ENCODE peak calls at places on chromosomes 16 and 17, in five cellular contexts. H is lower lobe of right lung, S is colonic mucosa, B is lower leg skin, Z is OCI-LY7. J is an unnamed sample.

GRCh38 chr16:11511328-11511727 is 75.4 kb downstream of the LITAF start:
- DNase-seq in H (no peak), S (no peak), B (no peak), Z (no peak), J (no peak)

GRCh38 chr16:87731607-87732006 is 34.2 kb downstream of the KLHDC4 start:
- DNase-seq in H (no peak), S (no peak), B (no peak), Z (no peak), J (no peak)

GRCh38 chr17:78717431-78717980 is 64.6 kb downstream of the CYTH1 start:
- DNase-seq in H (no peak), S (no peak), B (no peak), Z (peak), J (no peak)

GRCh38 chr16:4316103-4316731 is 350 bp downstream of the GLIS2 start:
- DNase-seq in H (no peak), S (no peak), B (no peak), Z (no peak), J (no peak)

GRCh38 chr17:29571486-29571882 is 3.0 kb downstream of the TP53I13 start:
- DNase-seq in H (no peak), S (peak), B (peak), Z (no peak), J (no peak)

GRCh38 chr16:30368122-30368791 is 2.0 kb downstream of the TBC1D10B start:
- DNase-seq in H (no peak), S (no peak), B (no peak), Z (no peak), J (no peak)

GRCh38 chr17:7263071-7263800 is 958 bp upstream of the CLDN7 start:
- DNase-seq in H (peak), S (peak), B (no peak), Z (no peak), J (peak)

GRCh38 chr17:63587770-63588169 is 12.9 kb upstream of the TACO1 start:
- DNase-seq in H (no peak), S (no peak), B (no peak), Z (no peak), J (no peak)

GRCh38 chr16:69071036-69071435 is 34.4 kb upstream of the HAS3 start:
- DNase-seq in H (no peak), S (no peak), B (no peak), Z (no peak), J (no peak)

GRCh38 chr16:88597856-88598491 is 27.8 kb downstream of the ZC3H18 start:
- DNase-seq in H (no peak), S (no peak), B (no peak), Z (no peak), J (no peak)

GRCh38 chr17:44607836-44608690 is 48.2 kb upstream of the MEIOC start:
- DNase-seq in H (no peak), S (no peak), B (no peak), Z (no peak), J (no peak)

GRCh38 chr16:88960516-88960915 is 16.5 kb downstream of the CBFA2T3 start:
- DNase-seq in H (no peak), S (no peak), B (no peak), Z (no peak), J (no peak)

GRCh38 chr17:12734852-12735430 is 54.4 kb upstream of the ARHGAP44 start:
- DNase-seq in H (no peak), S (no peak), B (no peak), Z (no peak), J (no peak)

GRCh38 chr17:27494192-27495091 is 38.2 kb downstream of the KSR1 start:
- DNase-seq in H (peak), S (peak), B (peak), Z (no peak), J (no peak)

GRCh38 chr17:51056813-51057510 is 63.7 kb downstream of the SPAG9 start:
- DNase-seq in H (no peak), S (peak), B (no peak), Z (peak), J (peak)

GRCh38 chr17:606501-607243 is 108.0 kb downstream of the VPS53 start:
- DNase-seq in H (no peak), S (no peak), B (no peak), Z (no peak), J (no peak)

GRCh38 chr17:32660496-32660895 is 173.7 kb downstream of the CDK5R1 start:
- DNase-seq in H (no peak), S (no peak), B (no peak), Z (no peak), J (no peak)

GRCh38 chr17:9845306-9845705 is 19.6 kb downstream of the GLP2R start:
- DNase-seq in H (no peak), S (no peak), B (no peak), Z (no peak), J (no peak)

GRCh38 chr16:87062569-87063442 is 254.4 kb downstream of the C16orf95 start:
- DNase-seq in H (no peak), S (peak), B (peak), Z (peak), J (peak)

GRCh38 chr17:80762076-80762475 is 217.4 kb downstream of the RPTOR start:
- DNase-seq in H (no peak), S (no peak), B (no peak), Z (no peak), J (no peak)

GRCh38 chr16:24896439-24896838 is 50.7 kb downstream of the SLC5A11 start:
- DNase-seq in H (no peak), S (no peak), B (no peak), Z (peak), J (no peak)

GRCh38 chr16:87855852-87856715 is 13.2 kb downstream of the SLC7A5 start:
- DNase-seq in H (peak), S (peak), B (peak), Z (peak), J (peak)

GRCh38 chr17:81519284-81520020 is 6.9 kb upstream of the ACTG1 start:
- DNase-seq in H (peak), S (peak), B (no peak), Z (peak), J (peak)

GRCh38 chr17:18160128-18160856 is 23.3 kb upstream of the ALKBH5 start:
- DNase-seq in H (no peak), S (no peak), B (no peak), Z (no peak), J (no peak)

GRCh38 chr17:29613856-29614255 is 8.9 kb downstream of the CORO6 start:
- DNase-seq in H (no peak), S (no peak), B (no peak), Z (no peak), J (no peak)

GRCh38 chr16:19375561-19376158 is 42.0 kb upstream of the TMC5 start:
- DNase-seq in H (no peak), S (peak), B (no peak), Z (peak), J (peak)

GRCh38 chr17:31512796-31513195 is 121.3 kb downstream of the RAB11FIP4 start:
- DNase-seq in H (no peak), S (no peak), B (no peak), Z (no peak), J (no peak)

GRCh38 chr17:39009471-39010085 is 42.4 kb upstream of the FBXO47 start:
- DNase-seq in H (no peak), S (no peak), B (no peak), Z (no peak), J (no peak)

GRCh38 chr17:39014044-39014794 is 47.0 kb upstream of the FBXO47 start:
- DNase-seq in H (no peak), S (no peak), B (peak), Z (no peak), J (no peak)

GRCh38 chr17:39012725-39013124 is 45.5 kb upstream of the FBXO47 start:
- DNase-seq in H (no peak), S (no peak), B (peak), Z (no peak), J (no peak)

GRCh38 chr17:39014795-39015545 is 47.8 kb upstream of the FBXO47 start:
- DNase-seq in H (peak), S (no peak), B (peak), Z (no peak), J (no peak)

DNA sequence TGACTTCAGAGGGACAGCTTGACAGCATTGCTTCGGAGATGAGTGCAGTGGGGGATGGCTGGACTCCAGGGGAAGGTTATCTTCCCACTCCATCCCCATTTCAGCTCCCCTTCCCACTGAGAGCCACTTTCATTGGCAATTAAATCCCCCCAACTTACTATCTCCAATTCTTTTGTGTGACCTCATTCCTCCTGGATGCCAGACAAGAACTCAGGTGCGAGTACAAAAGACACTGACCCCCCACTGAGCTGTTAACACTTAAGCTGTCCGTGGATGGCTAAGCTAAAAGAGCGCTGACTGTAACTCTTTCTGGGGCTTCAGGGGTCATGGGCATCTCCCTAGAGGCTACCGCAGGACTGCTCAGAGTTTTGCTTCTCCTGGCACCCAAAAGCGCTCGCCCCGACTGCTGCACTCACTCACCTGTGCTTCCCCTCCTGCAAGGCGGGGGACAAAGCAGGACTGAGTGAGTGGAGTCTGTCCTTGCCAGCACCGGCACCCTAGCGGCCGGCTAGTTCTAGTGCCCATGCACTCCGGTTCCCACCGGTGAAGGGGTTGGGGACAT is 44.8 kb upstream of the FBXO47 start:
- DNase-seq in H (no peak), S (no peak), B (peak), Z (no peak), J (no peak)
- TF ChIP-seq CTCF in H (no peak), S (no peak), B (no peak), Z (no peak), J (no peak)

DNA sequence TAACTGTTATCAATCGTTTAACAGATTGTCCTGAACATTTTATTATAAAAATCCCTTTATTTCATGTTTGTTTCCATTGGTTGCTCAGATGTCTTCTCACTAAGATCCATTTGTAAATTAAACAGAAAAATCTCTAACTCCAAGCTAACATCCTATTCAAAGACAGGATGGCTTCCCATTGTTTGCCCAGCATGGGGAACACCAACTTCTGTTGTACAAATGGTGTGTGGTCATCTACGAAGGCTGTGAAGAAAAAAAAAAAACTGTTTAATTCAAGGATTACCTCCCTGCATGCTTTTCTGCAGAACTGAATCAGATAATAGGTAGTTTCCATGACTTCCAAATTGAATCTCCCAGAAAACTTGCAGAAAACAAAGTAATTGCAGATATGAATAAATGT is 7.9 kb downstream of the SALL1 start:
- DNase-seq in H (no peak), S (no peak), B (no peak), Z (no peak), J (no peak)
- TF ChIP-seq CTCF in H (no peak), S (no peak), B (no peak), Z (no peak), J (no peak)

GRCh38 chr16:14489460-14489859 is 140.6 kb downstream of the PARN start:
- DNase-seq in H (no peak), S (no peak), B (no peak), Z (peak), J (no peak)
- TF ChIP-seq CTCF in H (no peak), S (no peak), B (no peak), Z (peak), J (no peak)

DNA sequence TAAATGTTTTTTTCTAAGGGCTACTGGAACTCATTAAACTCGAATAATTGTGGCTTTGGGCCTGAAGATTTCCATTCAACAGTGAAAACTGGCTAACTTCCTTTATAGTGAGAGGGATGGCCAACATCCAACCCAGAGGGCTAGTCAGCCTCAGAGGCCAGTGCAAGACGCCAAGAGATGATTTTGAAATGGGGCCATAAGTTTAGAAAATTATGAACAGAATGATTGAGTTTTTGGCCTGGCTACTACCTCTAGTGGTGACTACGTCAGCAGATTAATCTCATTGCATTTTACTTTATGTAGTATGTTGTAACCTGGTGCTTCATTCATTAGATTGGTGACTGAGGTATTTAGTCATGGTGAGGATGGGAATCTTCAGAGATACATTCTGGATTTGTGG is 28.4 kb downstream of the HAPSTR1 start:
- DNase-seq in H (no peak), S (no peak), B (peak), Z (no peak), J (no peak)
- TF ChIP-seq CTCF in H (no peak), S (no peak), B (no peak), Z (peak), J (no peak)

GRCh38 chr17:43531955-43532354 is 14.2 kb downstream of the ETV4 start:
- DNase-seq in H (no peak), S (no peak), B (no peak), Z (no peak), J (no peak)

GRCh38 chr17:43531082-43531378 is 15.1 kb downstream of the ETV4 start:
- DNase-seq in H (no peak), S (no peak), B (no peak), Z (no peak), J (no peak)

GRCh38 chr17:43532581-43532980 is 13.6 kb downstream of the ETV4 start:
- DNase-seq in H (no peak), S (peak), B (no peak), Z (no peak), J (no peak)

GRCh38 chr17:43534909-43535308 is 11.2 kb downstream of the ETV4 start:
- DNase-seq in H (no peak), S (no peak), B (no peak), Z (no peak), J (no peak)

DNA sequence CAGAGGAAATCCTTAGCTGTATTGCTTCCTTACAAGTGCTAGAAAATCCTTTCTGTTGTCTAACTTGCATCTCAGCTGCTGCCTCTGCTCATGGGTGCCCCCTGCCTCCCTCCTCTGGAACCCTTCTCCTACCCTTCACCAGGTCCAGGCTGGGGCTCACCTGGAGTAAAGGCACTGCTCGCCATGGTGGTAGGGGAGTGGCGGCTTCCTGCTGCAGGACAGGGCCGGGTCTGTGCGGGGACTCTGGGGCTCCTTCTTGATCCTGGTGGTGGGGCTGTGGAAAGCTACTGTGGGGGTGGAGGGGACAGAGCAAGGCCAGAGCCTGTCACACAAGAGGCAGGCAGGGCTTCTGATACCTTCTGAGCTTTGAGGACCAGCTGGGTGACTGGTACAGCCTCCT is 12.4 kb downstream of the ETV4 start:
- DNase-seq in H (no peak), S (no peak), B (no peak), Z (no peak), J (no peak)
- TF ChIP-seq CTCF in H (no peak), S (no peak), B (no peak), Z (peak), J (peak)

J was measured in GM13977.